ENCODE peak calls at places on chromosomes 16 and 17, in ten cellular contexts. D is body of pancreas; T is brain microvascular endothelial cell; F is neuronal stem cell; Y is AG04450; P is adipocyte; G is SK-N-SH; W is neural progenitor cell; N is effector memory CD4-positive, alpha-beta T cell; C is GM23338. J is an unnamed sample. For H3K27me3, the result is how much of the 10 kb centered on the place peaks cover.

GRCh38 chr17:4498461-4499397 is at the start of gene SPNS2:
- DNase-seq in D (peak), T (no peak), F (peak), Y (no peak), P (peak), G (peak), W (peak), N (peak), C (peak), J (peak)

GRCh38 chr17:50681260-50682200 is 26.2 kb downstream of the ANKRD40 start:
- DNase-seq in D (no peak), T (peak), F (no peak), Y (peak), P (peak), G (peak), W (peak), N (no peak), C (peak), J (no peak)

GRCh38 chr16:73172621-73173312 is 124.8 kb upstream of the ZFHX3 start:
- DNase-seq in D (peak), T (peak), F (no peak), Y (peak), P (peak), G (peak), W (peak), N (no peak), C (peak), J (no peak)

GRCh38 chr17:59331929-59332889 is 754 bp downstream of the YPEL2 start:
- DNase-seq in D (peak), T (no peak), F (peak), Y (no peak), P (peak), G (peak), W (peak), N (no peak), C (peak), J (peak)

GRCh38 chr16:4767872-4768548 is 1.0 kb upstream of the ZNF500 start:
- DNase-seq in D (peak), T (peak), F (no peak), Y (no peak), P (peak), G (no peak), W (no peak), N (peak), C (no peak), J (no peak)

GRCh38 chr16:10333321-10334032 is 52.4 kb upstream of the ATF7IP2 start:
- DNase-seq in D (no peak), T (no peak), F (no peak), Y (no peak), P (no peak), G (no peak), W (no peak), N (peak), C (no peak), J (no peak)

GRCh38 chr16:79902351-79902750 is 301.8 kb upstream of the MAF start:
- DNase-seq in D (no peak), T (peak), F (no peak), Y (no peak), P (no peak), G (no peak), W (no peak), N (no peak), C (no peak), J (no peak)

GRCh38 chr16:70803354-70803753 is 2.4 kb upstream of the VAC14 start:
- DNase-seq in D (no peak), T (no peak), F (no peak), Y (no peak), P (peak), G (no peak), W (no peak), N (no peak), C (no peak), J (no peak)

GRCh38 chr17:39820541-39820940 is 43.6 kb downstream of the IKZF3 start:
- DNase-seq in D (no peak), T (no peak), F (peak), Y (no peak), P (no peak), G (no peak), W (peak), N (no peak), C (no peak), J (no peak)

GRCh38 chr17:47423406-47424295 is 99.9 kb downstream of the EFCAB13 start:
- DNase-seq in D (peak), T (no peak), F (no peak), Y (no peak), P (peak), G (peak), W (peak), N (no peak), C (peak), J (peak)

GRCh38 chr16:14302031-14302398 is 230.9 kb downstream of the MRTFB start:
- DNase-seq in D (peak), T (no peak), F (no peak), Y (no peak), P (peak), G (peak), W (peak), N (no peak), C (peak), J (no peak)

GRCh38 chr16:64627288-64627687 is 494.6 kb downstream of the CDH11 start:
- DNase-seq in D (no peak), T (no peak), F (no peak), Y (no peak), P (no peak), G (no peak), W (peak), N (no peak), C (peak), J (no peak)

GRCh38 chr16:35492225-35492624 is 2032.8 kb downstream of the TP53TG3F start:
- DNase-seq in D (no peak), T (no peak), F (no peak), Y (no peak), P (no peak), G (peak), W (no peak), N (no peak), C (no peak), J (no peak)

GRCh38 chr16:89289428-89290395 is 72.2 kb downstream of the ZNF778 start:
- DNase-seq in D (peak), T (peak), F (peak), Y (peak), P (peak), G (peak), W (peak), N (peak), C (peak), J (peak)

GRCh38 chr17:6831662-6832263 is at the start of gene TEKT1:
- DNase-seq in D (peak), T (peak), F (peak), Y (no peak), P (peak), G (peak), W (peak), N (peak), C (peak), J (peak)

GRCh38 chr17:6830383-6830986 is 1.0 kb downstream of the TEKT1 start:
- DNase-seq in D (no peak), T (no peak), F (no peak), Y (no peak), P (no peak), G (no peak), W (no peak), N (no peak), C (no peak), J (no peak)
- H3K27me3 ChIP-seq in D (under half), T (under half), F (under half), Y (under half), P (half or more), G (half or more), W (half or more), N (under half), C (under half), J (under half)

GRCh38 chr16:48250520-48251278 is 3.4 kb upstream of the ABCC11 start:
- DNase-seq in D (no peak), T (no peak), F (no peak), Y (no peak), P (peak), G (peak), W (no peak), N (no peak), C (no peak), J (no peak)

GRCh38 chr16:48244080-48244862 is at the start of gene LONP2:
- DNase-seq in D (peak), T (peak), F (peak), Y (peak), P (peak), G (peak), W (peak), N (peak), C (peak), J (peak)

GRCh38 chr16:48247311-48247710 is at the start of gene ABCC11:
- DNase-seq in D (no peak), T (no peak), F (no peak), Y (no peak), P (no peak), G (no peak), W (no peak), N (no peak), C (no peak), J (no peak)

GRCh38 chr16:48244863-48245195 is 729 bp downstream of the LONP2 start:
- DNase-seq in D (no peak), T (no peak), F (no peak), Y (no peak), P (no peak), G (no peak), W (no peak), N (no peak), C (no peak), J (no peak)

GRCh38 chr16:48246066-48246465 is 1.3 kb downstream of the ABCC11 start:
- DNase-seq in D (no peak), T (no peak), F (no peak), Y (no peak), P (peak), G (no peak), W (no peak), N (no peak), C (no peak), J (no peak)
- H3K4me3 ChIP-seq in D (no peak), T (no peak), F (no peak), Y (peak), P (peak), G (no peak), W (no peak), N (no peak), C (no peak), J (no peak)

DNA sequence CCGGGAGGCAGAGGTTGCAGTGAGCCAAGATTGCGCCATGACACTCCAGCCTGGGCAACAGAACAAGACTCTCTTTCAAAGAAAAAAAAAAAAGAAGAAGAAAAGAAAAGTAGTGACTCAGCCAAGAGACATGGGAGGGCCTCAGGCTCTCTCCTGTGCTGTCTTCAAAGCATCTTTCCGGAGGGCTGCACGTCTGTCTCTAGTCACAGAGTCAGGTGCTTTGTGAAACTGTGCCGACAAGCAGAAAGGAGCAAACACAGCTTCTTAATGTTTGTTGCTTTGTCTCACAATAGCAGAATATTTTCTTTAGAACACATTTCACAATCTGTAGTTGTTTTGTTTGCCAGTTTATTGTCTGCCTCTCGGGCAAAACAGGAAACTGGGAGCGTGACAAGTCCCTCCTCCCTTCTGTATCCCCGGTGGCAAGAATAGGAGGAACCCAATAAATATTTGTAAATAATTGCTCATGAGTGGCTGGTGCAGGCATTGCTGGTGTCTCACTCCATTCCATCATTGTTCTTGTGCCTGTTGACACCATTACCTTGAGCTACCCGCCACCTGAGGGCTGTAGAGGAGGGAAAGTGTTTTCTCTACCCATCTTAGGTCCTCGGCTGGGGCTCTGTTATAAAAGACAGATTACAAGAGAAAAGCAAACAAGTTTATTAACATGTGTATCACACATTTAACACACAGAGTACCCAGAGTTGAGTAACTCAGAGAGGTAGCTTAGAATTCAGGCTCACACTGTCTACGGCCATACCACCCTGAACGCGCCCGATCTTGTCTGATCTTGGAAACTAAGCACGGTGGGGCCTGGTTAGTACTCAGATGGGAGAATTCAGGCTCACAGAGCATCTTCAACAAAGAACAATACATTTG is 5.5 kb downstream of the GAST start:
- DNase-seq in D (no peak), T (no peak), F (no peak), Y (no peak), P (peak), G (no peak), W (no peak), N (no peak), C (no peak), J (no peak)
- H3K27me3 ChIP-seq in D (under half), T (under half), F (under half), Y (under half), P (under half), G (under half), W (under half), N (under half), C (under half), J (under half)

DNA sequence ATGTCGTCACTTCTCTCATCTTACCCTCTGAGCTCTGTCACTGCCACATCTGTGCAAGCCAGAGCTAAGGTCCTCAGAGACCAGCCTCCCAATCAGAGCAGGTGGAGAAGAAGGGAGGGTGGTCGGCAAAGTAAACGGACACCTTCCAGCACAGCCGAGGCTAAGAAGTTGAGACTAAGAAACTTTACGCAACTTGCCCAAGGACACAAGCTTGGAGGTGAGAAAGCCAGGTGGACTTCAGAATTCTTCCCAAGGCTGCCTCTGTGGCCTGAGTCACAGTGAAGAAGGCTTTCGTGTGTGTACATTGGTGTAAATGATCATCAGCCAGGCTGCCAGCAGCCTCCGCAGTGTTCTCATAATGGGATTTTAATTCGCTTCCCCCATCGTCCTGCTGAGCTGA is 125.1 kb upstream of the RPL38 start:
- DNase-seq in D (no peak), T (no peak), F (no peak), Y (no peak), P (no peak), G (no peak), W (peak), N (no peak), C (no peak), J (no peak)
- H3K4me3 ChIP-seq in D (no peak), T (no peak), F (no peak), Y (no peak), P (no peak), G (no peak), W (no peak), N (no peak), C (no peak), J (no peak)

GRCh38 chr17:38417210-38417951 is 10.9 kb upstream of the ARHGAP23 start:
- DNase-seq in D (no peak), T (no peak), F (no peak), Y (no peak), P (no peak), G (no peak), W (no peak), N (no peak), C (no peak), J (no peak)
- H3K27me3 ChIP-seq in D (under half), T (under half), F (under half), Y (under half), P (under half), G (under half), W (under half), N (under half), C (under half), J (under half)

GRCh38 chr17:79435962-79436361 is 174.9 kb downstream of the RBFOX3 start:
- DNase-seq in D (no peak), T (no peak), F (no peak), Y (no peak), P (no peak), G (no peak), W (no peak), N (no peak), C (no peak), J (no peak)
- H3K4me3 ChIP-seq in D (no peak), T (no peak), F (peak), Y (no peak), P (no peak), G (no peak), W (no peak), N (no peak), C (no peak), J (no peak)

DNA sequence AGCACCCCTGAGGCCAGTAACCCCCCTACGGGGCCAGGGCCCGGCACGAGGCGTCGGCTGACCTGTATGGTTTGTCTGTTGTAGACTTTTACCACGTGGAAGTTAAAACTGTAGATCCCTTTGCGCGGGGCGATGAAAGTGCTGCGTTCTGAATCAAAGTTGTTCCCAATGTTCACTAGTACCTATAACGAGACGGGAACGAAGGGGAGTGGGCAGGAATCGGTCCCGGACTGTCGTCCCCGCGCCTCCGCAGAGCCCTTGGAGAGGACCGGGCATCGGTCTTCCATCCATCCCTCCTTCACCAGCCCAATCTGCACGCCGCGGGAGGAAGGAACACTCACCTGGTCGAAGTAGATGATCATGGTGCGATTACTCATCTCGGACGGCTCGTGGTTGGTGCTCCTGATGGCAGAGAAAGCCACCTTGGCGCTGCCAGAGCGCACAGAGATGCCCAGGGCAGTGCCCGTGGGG is 742 bp downstream of the CBLN1 start:
- DNase-seq in D (no peak), T (no peak), F (no peak), Y (no peak), P (no peak), G (peak), W (no peak), N (no peak), C (no peak), J (no peak)
- H3K27me3 ChIP-seq in D (under half), T (half or more), F (half or more), Y (half or more), P (half or more), G (under half), W (half or more), N (under half), C (half or more), J (under half)

GRCh38 chr17:15966879-15967248 is 21.9 kb downstream of the ADORA2B start:
- DNase-seq in D (no peak), T (no peak), F (no peak), Y (no peak), P (no peak), G (no peak), W (peak), N (no peak), C (peak), J (no peak)

GRCh38 chr17:15963670-15964110 is 18.8 kb downstream of the ADORA2B start:
- DNase-seq in D (no peak), T (peak), F (no peak), Y (no peak), P (no peak), G (no peak), W (no peak), N (no peak), C (no peak), J (no peak)

GRCh38 chr17:15967706-15968399 is 22.9 kb downstream of the ADORA2B start:
- DNase-seq in D (no peak), T (no peak), F (no peak), Y (no peak), P (no peak), G (no peak), W (no peak), N (no peak), C (no peak), J (no peak)

GRCh38 chr17:15965510-15965909 is 20.6 kb downstream of the ADORA2B start:
- DNase-seq in D (no peak), T (no peak), F (no peak), Y (no peak), P (no peak), G (no peak), W (peak), N (no peak), C (peak), J (no peak)

GRCh38 chr17:15966183-15966878 is 21.4 kb downstream of the ADORA2B start:
- DNase-seq in D (peak), T (no peak), F (peak), Y (no peak), P (no peak), G (no peak), W (peak), N (no peak), C (peak), J (peak)
- H3K4me3 ChIP-seq in D (no peak), T (no peak), F (peak), Y (no peak), P (no peak), G (no peak), W (peak), N (no peak), C (peak), J (no peak)

GRCh38 chr17:79476074-79476473 is 134.8 kb downstream of the RBFOX3 start:
- DNase-seq in D (no peak), T (no peak), F (peak), Y (no peak), P (no peak), G (no peak), W (peak), N (no peak), C (no peak), J (no peak)
- H3K27me3 ChIP-seq in D (under half), T (under half), F (under half), Y (under half), P (under half), G (under half), W (under half), N (under half), C (under half), J (under half)

GRCh38 chr17:44948315-44948795 is 782 bp upstream of the KIF18B start:
- DNase-seq in D (no peak), T (no peak), F (no peak), Y (no peak), P (no peak), G (no peak), W (no peak), N (no peak), C (no peak), J (no peak)
- H3K4me3 ChIP-seq in D (no peak), T (peak), F (peak), Y (peak), P (peak), G (peak), W (peak), N (peak), C (peak), J (peak)

J was measured in naive thymus-derived CD4-positive, alpha-beta T cell.